ENCODE peak calls at places on chromosomes 6 and 20, in four cellular contexts. Z is right cardiac atrium, N is cardiac muscle cell, F is transverse colon. U is an unnamed sample.

GRCh38 chr20:18632196-18632789 is 44.4 kb downstream of the DTD1 start:
- DNase-seq in Z (peak; percentile 73), N (peak; percentile 81), F (peak; percentile 46), U (no peak)

GRCh38 chr20:58179083-58179431 is 49.4 kb downstream of the ANKRD60 start:
- DNase-seq in Z (no peak), N (no peak), F (no peak), U (no peak)

GRCh38 chr6:99353126-99353525 is 3.7 kb upstream of the FAXC start:
- DNase-seq in Z (no peak), N (peak; percentile 79), F (no peak), U (no peak)

GRCh38 chr6:11460001-11460668 is 77.4 kb upstream of the TMEM170B start:
- DNase-seq in Z (no peak), N (no peak), F (no peak), U (no peak)

GRCh38 chr6:150546457-150546856 is 53.2 kb upstream of the PLEKHG1 start:
- DNase-seq in Z (no peak), N (peak; percentile 11), F (no peak), U (no peak)

GRCh38 chr6:139161169-139161568 is 26.3 kb downstream of the HECA start:
- DNase-seq in Z (no peak), N (no peak), F (no peak), U (no peak)

GRCh38 chr6:84639396-84639795 is 125.0 kb downstream of the TBX18 start:
- DNase-seq in Z (no peak), N (no peak), F (no peak), U (no peak)

GRCh38 chr20:38947931-38948362 is 14.2 kb upstream of the DHX35 start:
- DNase-seq in Z (no peak), N (no peak), F (no peak), U (no peak)

GRCh38 chr20:4480104-4480503 is 241.6 kb upstream of the PRND start:
- DNase-seq in Z (no peak), N (no peak), F (no peak), U (no peak)

GRCh38 chr6:68876792-68877493 is 241.9 kb downstream of the ADGRB3 start:
- DNase-seq in Z (no peak), N (peak; percentile 57), F (no peak), U (no peak)

GRCh38 chr20:1569417-1569861 is 11.9 kb upstream of the SIRPD start:
- DNase-seq in Z (no peak), N (no peak), F (no peak), U (no peak)

GRCh38 chr6:7332090-7332745 is 19.2 kb upstream of the SSR1 start:
- DNase-seq in Z (no peak), N (no peak), F (no peak), U (no peak)

GRCh38 chr6:143346004-143346403 is 104.5 kb downstream of the ADAT2 start:
- DNase-seq in Z (no peak), N (no peak), F (no peak), U (no peak)

GRCh38 chr6:160513836-160514235 is 150.2 kb downstream of the LPA start:
- DNase-seq in Z (no peak), N (no peak), F (no peak), U (no peak)

GRCh38 chr6:36967757-36968156 is 13.2 kb downstream of the PI16 start:
- DNase-seq in Z (no peak), N (no peak), F (no peak), U (no peak)

GRCh38 chr6:54981276-54981609 is 134.7 kb downstream of the FAM83B start:
- DNase-seq in Z (no peak), N (no peak), F (no peak), U (no peak)

GRCh38 chr6:43943099-43943766 is 173.2 kb downstream of the VEGFA start:
- DNase-seq in Z (no peak), N (no peak), F (no peak), U (no peak)

GRCh38 chr6:112443666-112444065 is 96.5 kb downstream of the RFPL4B start:
- DNase-seq in Z (peak; percentile 84), N (no peak), F (no peak), U (peak; percentile 70)

GRCh38 chr6:78999737-79000136 is 78.3 kb downstream of the PHIP start:
- DNase-seq in Z (no peak), N (no peak), F (no peak), U (no peak)

GRCh38 chr6:135054238-135054574 is 416 bp downstream of the HBS1L start:
- DNase-seq in Z (no peak), N (no peak), F (no peak), U (no peak)

GRCh38 chr6:64589961-64590360 is 954.4 kb downstream of the PHF3 start:
- DNase-seq in Z (no peak), N (no peak), F (no peak), U (no peak)

GRCh38 chr6:156273065-156273711 is 504.0 kb upstream of the ARID1B start:
- DNase-seq in Z (no peak), N (no peak), F (no peak), U (no peak)
- H3K9me3 ChIP-seq in Z (no peaks in the 10 kb centered on the region), N (no peaks in the 10 kb centered on the region), F (no peaks in the 10 kb centered on the region), U (no peaks in the 10 kb centered on the region)

GRCh38 chr6:154503576-154504501 is 6.6 kb downstream of the CNKSR3 start:
- DNase-seq in Z (no peak), N (no peak), F (no peak), U (no peak)
- H3K9me3 ChIP-seq in Z (no peaks in the 10 kb centered on the region), N (no peaks in the 10 kb centered on the region), F (no peaks in the 10 kb centered on the region), U (no peaks in the 10 kb centered on the region)

DNA sequence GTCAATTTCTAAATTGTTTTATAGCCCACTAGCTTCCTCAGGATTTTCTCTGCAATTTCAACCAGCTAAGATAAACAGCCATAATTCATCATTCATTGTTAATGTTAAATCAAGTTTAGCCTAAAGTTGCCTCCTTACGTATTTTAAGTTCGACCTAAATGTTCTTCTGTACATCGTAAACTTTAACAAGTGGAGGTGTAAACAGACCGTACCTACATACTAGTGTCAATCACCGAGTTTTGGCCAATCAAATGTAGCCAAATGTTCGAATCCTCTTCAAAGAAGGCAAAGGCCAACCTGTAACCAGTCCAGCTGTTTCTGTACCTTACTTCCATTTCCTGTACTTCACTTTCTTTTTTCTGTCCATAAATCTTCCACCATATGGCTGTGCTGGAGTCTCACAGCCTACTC is 13.5 kb downstream of the MBOAT1 start:
- DNase-seq in Z (no peak), N (no peak), F (peak; percentile 48), U (no peak)
- H3K9me3 ChIP-seq in Z (no peaks in the 10 kb centered on the region), N (no peaks in the 10 kb centered on the region), F (no peaks in the 10 kb centered on the region), U (no peaks in the 10 kb centered on the region)

GRCh38 chr20:51363813-51364212 is 178.7 kb downstream of the NFATC2 start:
- DNase-seq in Z (no peak), N (no peak), F (no peak), U (no peak)
- H3K9me3 ChIP-seq in Z (no peaks in the 10 kb centered on the region), N (no peaks in the 10 kb centered on the region), F (no peaks in the 10 kb centered on the region), U (no peaks in the 10 kb centered on the region)

DNA sequence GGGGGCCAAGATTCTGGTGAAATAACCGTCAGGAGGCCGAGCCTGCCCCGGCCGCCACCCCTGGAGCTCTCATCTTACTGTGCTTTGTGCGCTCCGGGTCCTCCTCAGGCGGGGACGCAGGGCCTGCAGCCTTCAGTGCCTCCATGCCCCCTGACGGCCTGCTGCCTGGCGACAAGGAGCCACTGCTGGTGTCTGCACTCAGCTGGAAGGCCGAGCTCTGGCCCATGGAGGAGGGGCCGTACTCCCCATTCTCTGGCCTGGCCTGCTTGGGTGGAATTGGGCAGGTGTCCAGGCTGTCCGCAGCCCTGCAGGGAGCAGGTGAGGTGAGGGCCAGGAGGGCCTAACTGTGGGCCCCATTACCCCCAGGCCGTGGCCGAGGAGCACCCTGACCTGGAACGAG is 5.3 kb downstream of the ZNF512B start:
- DNase-seq in Z (peak; percentile 64), N (no peak), F (no peak), U (no peak)
- H3K9me3 ChIP-seq in Z (no peaks in the 10 kb centered on the region), N (no peaks in the 10 kb centered on the region), F (no peaks in the 10 kb centered on the region), U (no peaks in the 10 kb centered on the region)

GRCh38 chr20:40148886-40149285 is 540.1 kb downstream of the MAFB start:
- DNase-seq in Z (no peak), N (no peak), F (no peak), U (no peak)

GRCh38 chr20:40144581-40144980 is 544.5 kb downstream of the MAFB start:
- DNase-seq in Z (no peak), N (no peak), F (no peak), U (no peak)
- H3K9me3 ChIP-seq in Z (no peaks in the 10 kb centered on the region), N (no peaks in the 10 kb centered on the region), F (no peaks in the 10 kb centered on the region), U (no peaks in the 10 kb centered on the region)

GRCh38 chr6:169904051-169904922 is 152.9 kb downstream of the ERMARD start:
- DNase-seq in Z (no peak), N (no peak), F (no peak), U (no peak)
- H3K9me3 ChIP-seq in Z (no peaks in the 10 kb centered on the region), N (no peaks in the 10 kb centered on the region), F (no peaks in the 10 kb centered on the region), U (no peaks in the 10 kb centered on the region)